ENCODE peak calls at places on chromosomes 13 and 19, in six cellular contexts. A is non-pigmented ciliary epithelial cell, K is MV-4-11, M is right cardiac atrium, J is PC-9, L is left ventricle myocardium inferior. D is an unnamed sample.

GRCh38 chr13:31968473-31968872 is 63.1 kb upstream of the FRY start:
- DNase-seq in A (no peak), K (peak), M (peak), J (no peak), L (no peak), D (peak)

GRCh38 chr19:45663800-45664199 is 4.2 kb upstream of the GIPR start:
- DNase-seq in A (no peak), K (no peak), M (no peak), J (no peak), L (no peak), D (no peak)

GRCh38 chr13:50323440-50324070 is 308.3 kb downstream of the KCNRG start:
- DNase-seq in A (peak), K (no peak), M (no peak), J (no peak), L (no peak), D (no peak)

GRCh38 chr19:2733930-2734588 is 5.8 kb downstream of the SLC39A3 start:
- DNase-seq in A (no peak), K (no peak), M (no peak), J (no peak), L (no peak), D (no peak)

GRCh38 chr13:97433727-97434416 is at the start of gene RAP2A:
- DNase-seq in A (peak), K (peak), M (peak), J (peak), L (peak), D (peak)

GRCh38 chr13:106049171-106049570 is 486.3 kb downstream of the EFNB2 start:
- DNase-seq in A (no peak), K (no peak), M (no peak), J (no peak), L (no peak), D (no peak)

GRCh38 chr13:94711561-94712286 is 621 bp downstream of the SOX21 start:
- DNase-seq in A (no peak), K (no peak), M (no peak), J (no peak), L (no peak), D (peak)

GRCh38 chr13:113560645-113561416 is 23.7 kb upstream of the TFDP1 start:
- DNase-seq in A (no peak), K (no peak), M (no peak), J (no peak), L (no peak), D (no peak)

GRCh38 chr19:44672226-44672625 is 944 bp downstream of the CEACAM19 start:
- DNase-seq in A (no peak), K (no peak), M (no peak), J (no peak), L (no peak), D (peak)

GRCh38 chr19:16124953-16125352 is 13.3 kb downstream of the RAB8A start:
- DNase-seq in A (no peak), K (no peak), M (no peak), J (no peak), L (no peak), D (no peak)

GRCh38 chr13:113929628-113930615 is 44.0 kb downstream of the C13orf46 start:
- DNase-seq in A (no peak), K (no peak), M (no peak), J (no peak), L (peak), D (no peak)

GRCh38 chr19:14404322-14404721 is 14.8 kb downstream of the DDX39A start:
- DNase-seq in A (no peak), K (no peak), M (no peak), J (no peak), L (no peak), D (peak)

GRCh38 chr13:26015276-26015934 is 36.4 kb downstream of the SHISA2 start:
- DNase-seq in A (no peak), K (no peak), M (no peak), J (no peak), L (no peak), D (no peak)

GRCh38 chr19:46211201-46211881 is 18.2 kb upstream of the IGFL1 start:
- DNase-seq in A (no peak), K (no peak), M (no peak), J (peak), L (no peak), D (peak)

GRCh38 chr13:108155185-108156106 is 59.9 kb downstream of the LIG4 start:
- DNase-seq in A (peak), K (peak), M (peak), J (peak), L (peak), D (peak)

GRCh38 chr13:40652588-40652940 is 13.9 kb downstream of the FOXO1 start:
- DNase-seq in A (no peak), K (no peak), M (no peak), J (no peak), L (no peak), D (no peak)

GRCh38 chr19:49887653-49888477 is 8.8 kb downstream of the IL4I1 start:
- DNase-seq in A (no peak), K (no peak), M (no peak), J (peak), L (no peak), D (peak)

GRCh38 chr13:99995104-99995502 is 13.5 kb downstream of the ZIC2 start:
- DNase-seq in A (no peak), K (no peak), M (no peak), J (no peak), L (no peak), D (no peak)

GRCh38 chr13:113305208-113305607 is 8.2 kb downstream of the LAMP1 start:
- DNase-seq in A (peak), K (no peak), M (no peak), J (peak), L (no peak), D (no peak)

GRCh38 chr19:46528601-46529447 is 33.2 kb upstream of the PNMA8B start:
- DNase-seq in A (no peak), K (no peak), M (no peak), J (no peak), L (no peak), D (no peak)

GRCh38 chr13:29497137-29497654 is 98.3 kb downstream of the SLC7A1 start:
- DNase-seq in A (no peak), K (no peak), M (peak), J (no peak), L (peak), D (no peak)

GRCh38 chr19:22807061-22807835 is 23.3 kb upstream of the ZNF99 start:
- DNase-seq in A (no peak), K (no peak), M (peak), J (no peak), L (no peak), D (no peak)

GRCh38 chr19:51198641-51199040 is 26.2 kb upstream of the CD33 start:
- DNase-seq in A (no peak), K (no peak), M (no peak), J (no peak), L (no peak), D (no peak)

GRCh38 chr19:56942749-56943148 is 102.2 kb upstream of the PEG3 start:
- DNase-seq in A (no peak), K (no peak), M (peak), J (no peak), L (peak), D (peak)

GRCh38 chr13:42720116-42720857 is 61.1 kb upstream of the FAM216B start:
- DNase-seq in A (peak), K (peak), M (peak), J (peak), L (no peak), D (peak)

GRCh38 chr19:58578430-58578925 is 5.3 kb upstream of the MZF1 start:
- DNase-seq in A (no peak), K (no peak), M (no peak), J (no peak), L (no peak), D (no peak)

GRCh38 chr13:50415428-50415827 is 400.2 kb downstream of the KCNRG start:
- DNase-seq in A (peak), K (no peak), M (no peak), J (no peak), L (no peak), D (no peak)

D was measured in DMS53.